ENCODE peak calls at places on chromosomes 7 and 10, in five cellular contexts. W, A, E, V and S are unnamed samples.

GRCh38 chr7:7817748-7818147 is 99.3 kb upstream of the RPA3 start:
- DNase-seq in W (no peak), A (no peak), E (no peak), V (no peak), S (no peak)

GRCh38 chr7:29139191-29139590 is 7.1 kb downstream of the CPVL start:
- DNase-seq in W (no peak), A (no peak), E (peak; percentile 85), V (no peak), S (no peak)

GRCh38 chr10:1488970-1489548 is 248.3 kb downstream of the ADARB2 start:
- DNase-seq in W (no peak), A (no peak), E (no peak), V (no peak), S (no peak)

GRCh38 chr10:14703631-14704001 is 71.1 kb downstream of the FAM107B start:
- DNase-seq in W (no peak), A (no peak), E (no peak), V (no peak), S (no peak)

GRCh38 chr10:47346572-47347302 is 1.4 kb upstream of the RBP3 start:
- DNase-seq in W (no peak), A (no peak), E (no peak), V (no peak), S (no peak)

GRCh38 chr7:51220226-51220625 is 96.4 kb downstream of the COBL start:
- DNase-seq in W (no peak), A (no peak), E (no peak), V (no peak), S (no peak)

GRCh38 chr10:13161267-13162012 is at the start of gene MCM10:
- DNase-seq in W (peak; percentile 99), A (peak; percentile 99), E (peak; percentile 100), V (peak; percentile 96), S (peak; percentile 99)

GRCh38 chr7:135976312-135977019 is 693 bp downstream of the MTPN start:
- DNase-seq in W (no peak), A (no peak), E (peak; percentile 19), V (no peak), S (no peak)

GRCh38 chr7:2521341-2521745 is 1.8 kb downstream of the LFNG start:
- DNase-seq in W (no peak), A (no peak), E (no peak), V (no peak), S (no peak)

GRCh38 chr7:111529507-111530355 is 32.6 kb downstream of the IMMP2L start:
- DNase-seq in W (no peak), A (no peak), E (no peak), V (no peak), S (peak; percentile 2)

GRCh38 chr7:51620690-51621089 is 304.1 kb upstream of the COBL start:
- DNase-seq in W (no peak), A (no peak), E (peak; percentile 12), V (no peak), S (no peak)

GRCh38 chr10:69976795-69977546 is 75.7 kb upstream of the MACROH2A2 start:
- DNase-seq in W (no peak), A (no peak), E (no peak), V (no peak), S (no peak)

GRCh38 chr10:60149003-60149402 is 240.7 kb downstream of the ANK3 start:
- DNase-seq in W (no peak), A (no peak), E (no peak), V (no peak), S (no peak)

GRCh38 chr10:46514431-46514861 is 42.0 kb downstream of the GPRIN2 start:
- DNase-seq in W (no peak), A (peak; percentile 39), E (no peak), V (no peak), S (no peak)

GRCh38 chr7:80313067-80313626 is 178.5 kb downstream of the GNAI1 start:
- DNase-seq in W (no peak), A (no peak), E (no peak), V (no peak), S (no peak)

GRCh38 chr7:151080522-151081169 is at the start of gene FASTK:
- DNase-seq in W (peak; percentile 69), A (peak; percentile 96), E (peak; percentile 93), V (peak; percentile 91), S (peak; percentile 72)

GRCh38 chr7:151083071-151083823 is at the start of gene TMUB1:
- DNase-seq in W (no peak), A (peak; percentile 87), E (peak; percentile 77), V (peak; percentile 85), S (no peak)

GRCh38 chr7:151080091-151080521 is 503 bp downstream of the FASTK start:
- DNase-seq in W (no peak), A (no peak), E (peak; percentile 38), V (no peak), S (no peak)

GRCh38 chr7:151082151-151083070 is 882 bp downstream of the TMUB1 start:
- DNase-seq in W (no peak), A (no peak), E (no peak), V (no peak), S (no peak)

GRCh38 chr7:151081170-151082101 is 827 bp upstream of the FASTK start:
- DNase-seq in W (no peak), A (no peak), E (no peak), V (no peak), S (no peak)
- H3K4me3 ChIP-seq in W (peak overlapping the region; percentile 74), A (peak overlapping the region; percentile 97), E (peak overlapping the region; percentile 21), V (peak overlapping the region; percentile 88), S (peak overlapping the region; percentile 93)

DNA sequence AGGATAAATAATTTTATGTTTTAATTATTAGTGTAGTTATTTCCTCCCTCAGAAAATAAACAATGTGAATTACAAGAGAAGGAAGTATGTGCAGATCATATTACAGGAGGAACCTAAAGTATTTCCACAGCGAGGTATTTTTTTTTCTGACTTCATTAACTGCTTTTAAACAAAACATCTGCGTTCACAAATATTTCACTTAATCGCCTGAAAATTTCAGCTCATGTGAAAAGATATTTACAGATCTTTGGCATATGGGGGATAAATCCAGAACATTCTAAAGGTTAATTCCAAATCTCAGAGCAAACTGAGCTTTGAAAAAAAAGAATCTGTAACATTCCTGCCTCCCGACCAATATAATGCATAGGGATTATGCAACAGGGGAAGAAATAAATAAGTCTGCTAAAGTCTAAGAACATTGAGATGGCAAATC is 39.3 kb downstream of the NT5C2 start:
- DNase-seq in W (no peak), A (no peak), E (peak; percentile 58), V (no peak), S (peak; percentile 1)
- H3K4me3 ChIP-seq in W (no peak overlapping the region), A (peak overlapping the region; percentile 32), E (no peak overlapping the region), V (no peak overlapping the region), S (no peak overlapping the region)

GRCh38 chr7:122674502-122674901 is 24.4 kb downstream of the RNF133 start:
- DNase-seq in W (no peak), A (no peak), E (peak; percentile 20), V (no peak), S (peak; percentile 98)
- H3K4me3 ChIP-seq in W (no peak overlapping the region), A (peak overlapping the region; percentile 6), E (no peak overlapping the region), V (no peak overlapping the region), S (no peak overlapping the region)

DNA sequence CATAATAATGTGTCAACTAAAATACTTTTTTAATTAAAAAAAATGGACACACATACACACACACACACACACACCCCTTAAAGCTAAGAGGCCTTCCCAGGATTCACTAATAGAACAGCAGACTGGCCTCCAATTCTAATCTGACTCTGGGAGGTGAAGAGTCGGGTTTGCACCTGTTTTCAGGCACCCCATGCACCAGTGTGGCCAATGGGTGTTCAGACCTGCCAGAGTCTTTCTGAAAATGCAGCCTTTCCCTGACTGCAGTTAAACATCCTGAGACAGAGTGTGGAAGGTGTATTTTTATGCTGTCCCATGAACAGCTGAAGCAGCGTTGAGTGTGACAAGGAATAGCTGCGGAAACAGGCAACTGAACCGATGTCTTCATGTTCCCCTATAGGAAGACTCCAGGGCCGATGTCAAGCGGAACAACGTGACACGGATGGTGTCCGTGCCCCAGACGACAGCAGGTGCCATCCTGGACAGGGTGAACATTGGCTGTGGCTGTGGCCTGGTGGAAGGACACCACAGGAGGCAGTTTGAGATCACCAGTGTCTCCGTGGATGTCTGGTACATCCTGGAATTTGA is 74.6 kb upstream of the LYZL2 start:
- DNase-seq in W (no peak), A (no peak), E (no peak), V (no peak), S (no peak)
- H3K4me3 ChIP-seq in W (no peak overlapping the region), A (no peak overlapping the region), E (no peak overlapping the region), V (no peak overlapping the region), S (no peak overlapping the region)

GRCh38 chr10:99328579-99329237 is 448 bp upstream of the CNNM1 start:
- DNase-seq in W (no peak), A (peak; percentile 62), E (no peak), V (no peak), S (no peak)
- H3K4me3 ChIP-seq in W (peak overlapping the region; percentile 42), A (peak overlapping the region; percentile 75), E (peak overlapping the region; percentile 55), V (peak overlapping the region; percentile 35), S (peak overlapping the region; percentile 44)

GRCh38 chr7:5692845-5693278 is 88.6 kb downstream of the RNF216 start:
- DNase-seq in W (peak; percentile 67), A (no peak), E (peak; percentile 83), V (no peak), S (no peak)

GRCh38 chr7:5690931-5691461 is 90.5 kb downstream of the RNF216 start:
- DNase-seq in W (no peak), A (no peak), E (no peak), V (peak; percentile 44), S (no peak)

GRCh38 chr7:5691536-5692090 is 89.8 kb downstream of the RNF216 start:
- DNase-seq in W (no peak), A (no peak), E (peak; percentile 36), V (no peak), S (no peak)

GRCh38 chr7:5693529-5693928 is 87.9 kb downstream of the RNF216 start:
- DNase-seq in W (no peak), A (no peak), E (peak; percentile 97), V (no peak), S (no peak)

DNA sequence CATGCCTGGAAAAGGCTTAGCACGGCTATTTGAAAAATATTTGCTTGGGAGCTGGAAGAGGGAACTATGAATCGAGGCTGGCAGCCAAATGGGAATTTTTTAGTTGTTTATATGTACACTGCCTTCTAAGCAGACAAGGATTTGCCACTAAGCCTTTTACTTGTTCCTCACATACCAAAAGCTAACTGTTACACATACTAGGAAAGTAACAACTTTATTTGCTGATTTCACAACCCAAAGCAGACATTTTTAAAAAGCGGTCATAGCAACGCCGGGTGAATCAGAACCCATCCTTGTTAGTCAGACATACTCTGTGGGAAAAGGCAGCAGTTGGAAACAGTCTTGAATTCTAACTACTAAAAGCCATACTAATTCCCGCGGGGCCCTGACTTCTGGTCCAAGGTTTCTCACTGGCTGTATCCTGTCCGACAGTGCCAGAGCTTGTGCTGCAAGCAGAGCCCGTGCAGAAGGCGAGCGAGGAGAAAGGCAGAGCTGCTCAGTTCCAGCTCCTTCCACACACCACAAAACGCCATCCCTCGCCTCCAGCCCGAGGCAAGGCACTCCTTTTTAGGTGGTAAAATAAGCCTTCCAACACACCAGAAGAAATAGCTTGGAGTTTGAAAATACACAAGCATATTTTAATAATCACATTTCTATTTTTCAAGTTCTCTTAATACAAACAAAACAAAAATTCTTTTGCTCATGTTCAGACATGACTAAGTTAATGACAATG is 89.2 kb downstream of the RNF216 start:
- DNase-seq in W (peak; percentile 96), A (no peak), E (peak; percentile 94), V (peak; percentile 80), S (peak; percentile 91)
- H3K4me3 ChIP-seq in W (peak overlapping the region; percentile 44), A (peak overlapping the region; percentile 32), E (no peak overlapping the region), V (no peak overlapping the region), S (no peak overlapping the region)

DNA sequence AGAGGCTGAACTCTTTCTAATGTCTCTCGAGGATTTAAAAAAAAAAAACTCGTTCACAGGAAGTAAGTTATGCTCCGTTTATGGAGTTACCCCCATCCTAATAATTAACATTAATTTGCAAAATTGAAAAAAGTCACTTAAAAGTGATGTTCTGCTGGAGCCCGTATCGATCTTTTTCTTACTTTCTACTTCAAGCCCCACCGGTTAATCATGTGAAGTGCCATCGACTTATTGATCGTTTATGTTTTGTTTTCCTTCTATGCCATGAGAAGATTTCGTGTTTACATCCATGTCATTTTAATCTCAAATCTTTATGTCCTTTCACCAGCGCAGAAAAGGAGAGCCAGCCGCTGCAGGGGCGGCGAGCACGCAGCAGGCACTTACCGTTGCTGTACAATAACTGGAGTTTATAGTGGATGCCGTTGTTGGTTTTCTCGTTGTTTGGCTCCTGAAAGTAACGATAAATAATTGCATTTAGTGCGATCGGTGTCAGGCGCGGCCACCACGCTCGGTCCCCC is 1.5 kb downstream of the EBF3 start:
- DNase-seq in W (no peak), A (no peak), E (no peak), V (no peak), S (no peak)
- H3K4me3 ChIP-seq in W (peak overlapping the region; percentile 55), A (peak overlapping the region; percentile 53), E (no peak overlapping the region), V (peak overlapping the region; percentile 91), S (peak overlapping the region; percentile 23)